ENCODE peak calls at places on chromosomes 1 and 21, in four cellular contexts. B is OCI-LY7, I is MM.1S, Y is IMR-90. Q is an unnamed sample.

GRCh38 chr1:180382326-180383115 is 119.9 kb downstream of the ACBD6 start:
- DNase-seq in B (no peak), I (no peak), Y (peak; percentile 3), Q (no peak)

GRCh38 chr21:45923146-45923545 is 58.4 kb upstream of the COL6A1 start:
- DNase-seq in B (no peak), I (peak; percentile 65), Y (peak; percentile 75), Q (no peak)

GRCh38 chr1:117181630-117182041 is 29.1 kb downstream of the VTCN1 start:
- DNase-seq in B (no peak), I (no peak), Y (no peak), Q (no peak)

GRCh38 chr1:157377216-157377821 is 175.0 kb downstream of the FCRL5 start:
- DNase-seq in B (peak; percentile 55), I (peak; percentile 59), Y (peak; percentile 6), Q (no peak)

GRCh38 chr1:245197121-245197520 is 42.3 kb downstream of the KIF26B start:
- DNase-seq in B (no peak), I (no peak), Y (no peak), Q (no peak)

GRCh38 chr21:35294231-35294898 is 245.3 kb upstream of the RUNX1 start:
- DNase-seq in B (no peak), I (peak; percentile 38), Y (no peak), Q (peak; percentile 68)

GRCh38 chr1:246199086-246199485 is 308.0 kb downstream of the SMYD3 start:
- DNase-seq in B (no peak), I (no peak), Y (no peak), Q (no peak)

GRCh38 chr1:202223110-202223834 is 29.7 kb downstream of the LGR6 start:
- DNase-seq in B (no peak), I (no peak), Y (no peak), Q (no peak)

GRCh38 chr1:1779691-1780597 is 1.7 kb upstream of the NADK start:
- DNase-seq in B (peak; percentile 90), I (peak; percentile 92), Y (peak; percentile 34), Q (no peak)

GRCh38 chr1:201786824-201787223 is 42.1 kb upstream of the IPO9 start:
- DNase-seq in B (no peak), I (no peak), Y (no peak), Q (no peak)

GRCh38 chr1:151368745-151369610 is 3.5 kb downstream of the SELENBP1 start:
- DNase-seq in B (no peak), I (no peak), Y (no peak), Q (no peak)

GRCh38 chr21:42311816-42312625 is 3.2 kb downstream of the TFF3 start:
- DNase-seq in B (no peak), I (no peak), Y (no peak), Q (no peak)

GRCh38 chr1:18950415-18951026 is 6.0 kb downstream of the IFFO2 start:
- DNase-seq in B (no peak), I (no peak), Y (no peak), Q (no peak)

GRCh38 chr1:244836135-244836521 is 670 bp downstream of the COX20 start:
- DNase-seq in B (peak; percentile 45), I (no peak), Y (peak; percentile 47), Q (no peak)

GRCh38 chr1:105326883-105327282 is 1577.2 kb downstream of the AMY1C start:
- DNase-seq in B (no peak), I (no peak), Y (no peak), Q (no peak)

GRCh38 chr1:1602941-1603506 is 3.1 kb upstream of the FNDC10 start:
- DNase-seq in B (no peak), I (no peak), Y (no peak), Q (no peak)

GRCh38 chr1:98932184-98932583 is 72.5 kb downstream of the PLPPR5 start:
- DNase-seq in B (no peak), I (no peak), Y (no peak), Q (no peak)

GRCh38 chr1:11566042-11566825 is 87.3 kb downstream of the DISP3 start:
- DNase-seq in B (no peak), I (peak; percentile 38), Y (no peak), Q (no peak)
- H3K27ac ChIP-seq in B (no peak overlapping the region), I (peak overlapping the region; percentile 85), Y (no peak overlapping the region), Q (no peak overlapping the region)

DNA sequence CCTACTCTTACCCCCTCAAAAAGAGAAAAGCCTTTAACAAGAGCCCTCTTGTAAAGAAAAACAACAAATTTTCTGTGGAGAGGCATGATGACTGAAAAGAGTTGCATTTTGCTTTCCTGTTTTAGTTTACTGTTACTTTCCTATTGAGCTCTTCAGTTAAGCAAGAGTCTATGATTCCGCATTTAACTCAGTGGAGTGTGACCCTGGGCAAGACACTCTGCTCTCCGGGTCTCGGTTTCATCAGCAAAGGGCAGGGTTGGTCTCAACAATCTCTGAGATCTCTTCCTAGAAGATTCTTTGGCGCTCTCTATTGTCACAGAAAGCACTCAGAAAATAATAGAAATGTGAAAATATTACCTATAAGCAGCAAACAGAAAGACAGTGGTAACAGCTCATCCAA is 175.7 kb downstream of the TGFBR3 start:
- DNase-seq in B (no peak), I (no peak), Y (no peak), Q (no peak)
- H3K27ac ChIP-seq in B (no peak overlapping the region), I (no peak overlapping the region), Y (no peak overlapping the region), Q (no peak overlapping the region)

DNA sequence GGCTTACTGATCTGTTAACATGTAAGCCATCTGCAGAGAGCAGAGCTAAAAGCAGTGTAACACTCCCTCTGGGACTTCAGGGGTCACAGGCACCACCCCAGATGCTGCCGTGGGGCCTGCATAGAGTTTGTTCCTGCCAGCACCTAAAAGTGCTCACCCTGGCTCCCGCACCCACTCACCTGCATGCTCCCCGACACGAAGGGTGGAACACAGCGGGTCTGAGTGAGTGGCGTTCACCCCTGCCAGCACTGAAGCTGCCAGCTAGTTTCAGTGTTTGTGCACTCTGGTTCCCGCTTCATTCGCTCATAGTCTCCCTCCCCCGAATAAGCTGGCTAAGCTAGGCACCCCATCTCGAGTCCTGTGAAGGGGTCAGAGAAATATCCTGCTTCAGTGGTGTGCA is 1681.0 kb downstream of the NCAM2 start:
- DNase-seq in B (no peak), I (no peak), Y (no peak), Q (no peak)
- H3K27ac ChIP-seq in B (no peak overlapping the region), I (no peak overlapping the region), Y (no peak overlapping the region), Q (no peak overlapping the region)

GRCh38 chr1:89633745-89634625 is 1.1 kb downstream of the LRRC8C start:
- DNase-seq in B (peak; percentile 55), I (peak; percentile 59), Y (peak; percentile 48), Q (no peak)
- H3K27ac ChIP-seq in B (peak overlapping the region; percentile 56), I (peak overlapping the region; percentile 74), Y (peak overlapping the region; percentile 91), Q (peak overlapping the region; percentile 93)

GRCh38 chr1:200150721-200151120 is 123.2 kb downstream of the NR5A2 start:
- DNase-seq in B (no peak), I (no peak), Y (peak; percentile 79), Q (peak; percentile 27)

GRCh38 chr1:200153277-200154055 is 126.0 kb downstream of the NR5A2 start:
- DNase-seq in B (peak; percentile 68), I (peak; percentile 15), Y (no peak), Q (no peak)

GRCh38 chr1:200157718-200158117 is 130.2 kb downstream of the NR5A2 start:
- DNase-seq in B (no peak), I (no peak), Y (no peak), Q (no peak)

GRCh38 chr1:200154069-200154767 is 126.7 kb downstream of the NR5A2 start:
- DNase-seq in B (peak; percentile 93), I (peak; percentile 79), Y (peak; percentile 16), Q (no peak)
- H3K27ac ChIP-seq in B (peak overlapping the region; percentile 89), I (no peak overlapping the region), Y (no peak overlapping the region), Q (no peak overlapping the region)

GRCh38 chr1:32223683-32224082 is 1.5 kb downstream of the EIF3I start:
- DNase-seq in B (no peak), I (no peak), Y (no peak), Q (no peak)
- H3K27ac ChIP-seq in B (no peak overlapping the region), I (no peak overlapping the region), Y (no peak overlapping the region), Q (peak overlapping the region; percentile 72)

GRCh38 chr1:112395832-112396667 is at the start of gene CTTNBP2NL:
- DNase-seq in B (peak; percentile 85), I (peak; percentile 66), Y (peak; percentile 93), Q (peak; percentile 44)

GRCh38 chr1:112397051-112397471 is 1.0 kb downstream of the CTTNBP2NL start:
- DNase-seq in B (peak; percentile 13), I (no peak), Y (no peak), Q (no peak)

GRCh38 chr1:112394743-112395062 is 1.3 kb upstream of the CTTNBP2NL start:
- DNase-seq in B (no peak), I (no peak), Y (no peak), Q (no peak)

GRCh38 chr1:112395261-112395831 is 668 bp upstream of the CTTNBP2NL start:
- DNase-seq in B (no peak), I (no peak), Y (no peak), Q (no peak)

DNA sequence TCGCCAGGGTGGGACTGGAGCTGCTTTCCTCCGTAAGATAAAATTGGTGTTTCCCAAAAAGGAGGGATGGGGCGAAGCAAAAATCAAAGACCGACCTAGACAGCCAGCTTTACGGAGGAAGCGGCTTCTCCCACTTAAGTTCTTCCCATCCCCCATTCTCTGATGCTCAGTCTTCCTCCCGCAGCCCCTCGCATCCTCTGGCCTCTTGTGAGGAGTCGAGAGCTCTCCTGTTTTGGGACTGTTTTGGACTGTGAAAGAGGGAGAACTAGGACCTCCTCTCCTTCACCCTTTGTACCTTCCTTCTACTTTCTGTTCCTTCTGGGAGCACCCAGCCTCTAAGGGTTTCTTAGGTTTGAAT is 633 bp downstream of the CTTNBP2NL start:
- DNase-seq in B (peak; percentile 20), I (no peak), Y (peak; percentile 21), Q (no peak)
- H3K27ac ChIP-seq in B (no peak overlapping the region), I (no peak overlapping the region), Y (peak overlapping the region; percentile 91), Q (peak overlapping the region; percentile 97)

GRCh38 chr1:51297401-51298321 is 32.7 kb downstream of the TTC39A start:
- DNase-seq in B (no peak), I (no peak), Y (no peak), Q (no peak)
- H3K27ac ChIP-seq in B (no peak overlapping the region), I (no peak overlapping the region), Y (no peak overlapping the region), Q (no peak overlapping the region)

GRCh38 chr1:51330331-51331201 is at the start of gene TTC39A:
- DNase-seq in B (no peak), I (no peak), Y (no peak), Q (no peak)
- H3K27ac ChIP-seq in B (no peak within 1 kb of the TSS), I (no peak within 1 kb of the TSS), Y (no peak within 1 kb of the TSS), Q (peak within 1 kb of the TSS; percentile 77)